ENCODE peak calls at places on chromosomes 11 and 22, in four cellular contexts. A is sigmoid colon, I is progenitor cell of endocrine pancreas, X is GM13976. C is an unnamed sample.

GRCh38 chr22:36486619-36487384 is 5.4 kb upstream of the TXN2 start:
- DNase-seq in A (no peak), I (peak; percentile 32), X (no peak), C (no peak)

GRCh38 chr22:50236731-50237409 is 8.0 kb downstream of the TUBGCP6 start:
- DNase-seq in A (no peak), I (no peak), X (no peak), C (no peak)

GRCh38 chr11:117175781-117176180 is 2.8 kb upstream of the SIDT2 start:
- DNase-seq in A (no peak), I (no peak), X (no peak), C (no peak)

GRCh38 chr11:94964934-94965333 is 8.4 kb downstream of the CWC15 start:
- DNase-seq in A (no peak), I (no peak), X (no peak), C (no peak)

GRCh38 chr11:104781719-104782376 is 116.4 kb downstream of the CASP12 start:
- DNase-seq in A (no peak), I (no peak), X (no peak), C (no peak)

GRCh38 chr11:3609416-3610265 is 32.2 kb downstream of the ART5 start:
- DNase-seq in A (no peak), I (no peak), X (peak; percentile 60), C (peak; percentile 60)

GRCh38 chr11:116901211-116901610 is 63.8 kb upstream of the APOA1 start:
- DNase-seq in A (no peak), I (no peak), X (no peak), C (no peak)

GRCh38 chr22:37206841-37207821 is 5.1 kb downstream of the SSTR3 start:
- DNase-seq in A (peak; percentile 58), I (no peak), X (no peak), C (no peak)

GRCh38 chr11:61968758-61969390 is 1.4 kb upstream of the FTH1 start:
- DNase-seq in A (peak; percentile 62), I (no peak), X (no peak), C (no peak)

GRCh38 chr11:19344661-19345518 is 104.1 kb upstream of the E2F8 start:
- DNase-seq in A (peak; percentile 66), I (peak; percentile 58), X (peak; percentile 61), C (peak; percentile 76)

GRCh38 chr22:49080631-49081030 is 747.0 kb downstream of the BRD1 start:
- DNase-seq in A (peak; percentile 48), I (no peak), X (no peak), C (no peak)

GRCh38 chr22:37502342-37503182 is 16.4 kb upstream of the MFNG start:
- DNase-seq in A (no peak), I (no peak), X (no peak), C (no peak)

GRCh38 chr22:37062366-37062655 is 10.8 kb downstream of the KCTD17 start:
- DNase-seq in A (no peak), I (no peak), X (no peak), C (no peak)

GRCh38 chr11:45098929-45099328 is 47.5 kb upstream of the PRDM11 start:
- DNase-seq in A (no peak), I (no peak), X (no peak), C (no peak)

GRCh38 chr11:45095691-45096010 is 50.8 kb upstream of the PRDM11 start:
- DNase-seq in A (no peak), I (no peak), X (no peak), C (no peak)

GRCh38 chr11:45096636-45097035 is 49.8 kb upstream of the PRDM11 start:
- DNase-seq in A (no peak), I (no peak), X (no peak), C (no peak)

GRCh38 chr11:45100338-45100737 is 46.1 kb upstream of the PRDM11 start:
- DNase-seq in A (no peak), I (no peak), X (no peak), C (no peak)

DNA sequence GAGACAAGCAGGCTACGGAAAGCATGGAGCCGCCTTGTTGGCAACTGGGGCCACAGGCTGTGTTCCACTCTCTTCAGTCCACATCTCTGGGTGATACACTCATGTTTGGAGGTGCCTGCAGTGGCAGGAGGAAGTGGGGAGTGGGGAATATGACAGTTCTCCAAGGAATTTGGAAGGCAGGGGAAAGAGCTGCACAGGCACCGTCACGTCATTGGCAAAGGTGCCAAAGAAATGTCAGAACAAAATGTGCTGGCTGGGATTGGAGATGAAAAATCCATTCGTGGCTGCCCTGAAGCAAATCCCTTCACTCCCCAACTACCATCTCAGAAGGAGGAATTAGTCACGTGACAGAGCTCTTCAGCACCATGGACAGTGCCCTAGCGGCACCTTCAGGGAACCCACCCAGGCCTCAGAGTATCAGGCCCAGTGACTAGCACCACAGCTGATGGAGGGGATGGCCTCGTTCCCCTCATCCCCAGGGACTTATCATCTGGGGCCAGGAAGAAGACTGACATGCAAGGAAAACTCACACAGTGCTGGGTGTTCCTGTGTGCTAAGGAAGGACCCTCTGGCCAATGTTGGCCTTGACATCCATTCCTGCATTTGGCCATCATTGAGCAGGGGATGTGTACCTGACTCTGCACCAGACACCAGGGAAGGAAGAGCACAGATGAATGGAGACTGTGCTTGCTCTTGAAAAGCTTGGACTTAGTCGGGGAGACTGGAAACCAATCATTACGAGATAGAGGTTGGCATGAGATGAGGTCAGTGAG is 48.5 kb upstream of the PRDM11 start:
- DNase-seq in A (no peak), I (peak; percentile 83), X (no peak), C (no peak)
- TF ChIP-seq CTCF in A (peak; percentile 19), I (no peak), X (no peak), C (no peak)

DNA sequence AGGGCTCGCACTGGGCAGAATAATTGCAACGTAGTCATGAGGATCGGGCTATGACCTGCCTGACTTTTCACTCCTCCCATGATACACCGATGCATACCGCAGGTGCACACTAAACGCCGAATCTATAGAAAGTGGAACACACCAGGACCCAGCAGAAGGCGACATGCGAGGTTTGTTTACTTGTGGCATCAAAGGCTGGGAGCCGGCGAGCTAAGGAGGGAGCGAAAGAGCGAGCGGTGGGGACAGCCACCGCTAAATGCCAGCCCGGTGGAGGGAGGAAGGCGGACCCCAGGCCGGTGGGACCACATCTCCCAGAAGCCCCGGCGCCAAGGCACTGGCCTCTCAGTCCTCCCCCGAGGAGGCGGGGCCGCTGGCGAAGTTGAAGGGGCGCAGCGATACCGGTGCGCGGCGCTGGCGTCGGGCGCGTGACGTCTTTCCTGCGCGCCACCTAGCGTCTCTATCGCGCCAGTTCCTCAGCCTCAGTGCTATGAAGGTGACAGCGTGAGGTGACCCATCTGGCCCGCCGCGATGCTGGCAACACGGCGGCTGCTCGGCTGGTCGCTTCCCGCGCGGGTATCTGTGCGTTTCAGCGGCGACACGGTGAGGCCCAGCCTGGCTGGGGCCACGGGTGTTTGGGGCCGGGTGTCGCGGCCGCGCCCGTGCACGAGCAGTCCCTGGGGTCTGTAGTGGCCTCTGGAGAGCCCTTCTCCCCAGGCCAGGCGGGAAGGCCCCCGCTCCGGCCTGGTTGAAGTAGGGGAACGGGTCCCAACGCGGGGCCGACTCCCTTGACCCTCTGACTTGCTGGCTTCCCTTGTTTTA is at the start of gene NDUFV1:
- DNase-seq in A (peak; percentile 98), I (peak; percentile 95), X (peak; percentile 94), C (peak; percentile 91)
- TF ChIP-seq CTCF in A (peak; percentile 77), I (peak; percentile 63), X (peak; percentile 72), C (peak; percentile 71)

DNA sequence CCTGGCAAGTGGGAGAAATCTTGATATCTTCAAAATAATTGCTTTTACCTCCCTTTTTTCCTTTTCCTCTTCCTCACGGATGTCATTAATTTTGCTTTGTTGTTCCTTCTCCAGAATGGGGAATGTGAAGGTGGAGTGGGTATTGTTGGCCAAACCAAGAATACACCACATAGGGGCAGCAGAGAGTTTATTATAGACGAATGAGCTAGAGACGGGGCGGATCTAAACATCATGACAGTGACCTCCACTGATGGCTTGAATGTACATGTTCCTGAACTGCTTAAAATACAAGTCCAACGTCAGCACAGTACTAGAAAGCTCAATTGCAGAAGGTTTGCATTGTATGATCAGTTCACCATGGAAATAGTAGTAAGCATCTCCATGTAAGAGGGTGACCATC is 122.3 kb upstream of the SNX19 start:
- DNase-seq in A (no peak), I (no peak), X (peak; percentile 38), C (peak; percentile 43)
- TF ChIP-seq CTCF in A (no peak), I (no peak), X (peak; percentile 29), C (peak; percentile 49)

DNA sequence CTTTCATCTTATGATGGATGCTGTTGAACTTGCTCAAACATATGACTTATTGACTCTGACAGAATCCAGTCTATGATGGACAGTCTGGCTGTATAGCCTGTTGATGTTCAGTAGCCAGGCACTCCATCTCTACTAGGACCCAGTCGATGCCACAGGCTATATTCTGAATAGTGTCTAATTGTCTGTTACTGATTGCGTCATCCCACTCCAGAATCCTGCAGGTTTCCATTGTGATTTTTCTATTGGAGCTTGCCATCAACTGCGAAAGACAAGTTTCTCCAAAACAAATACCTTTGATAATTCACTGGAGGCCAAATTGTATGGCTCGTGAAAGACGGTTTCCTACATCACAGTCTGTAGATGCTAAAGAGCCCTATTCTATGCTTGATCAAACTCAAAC is 481.7 kb upstream of the CHORDC1 start:
- DNase-seq in A (no peak), I (no peak), X (no peak), C (no peak)
- TF ChIP-seq CTCF in A (no peak), I (no peak), X (no peak), C (no peak)

DNA sequence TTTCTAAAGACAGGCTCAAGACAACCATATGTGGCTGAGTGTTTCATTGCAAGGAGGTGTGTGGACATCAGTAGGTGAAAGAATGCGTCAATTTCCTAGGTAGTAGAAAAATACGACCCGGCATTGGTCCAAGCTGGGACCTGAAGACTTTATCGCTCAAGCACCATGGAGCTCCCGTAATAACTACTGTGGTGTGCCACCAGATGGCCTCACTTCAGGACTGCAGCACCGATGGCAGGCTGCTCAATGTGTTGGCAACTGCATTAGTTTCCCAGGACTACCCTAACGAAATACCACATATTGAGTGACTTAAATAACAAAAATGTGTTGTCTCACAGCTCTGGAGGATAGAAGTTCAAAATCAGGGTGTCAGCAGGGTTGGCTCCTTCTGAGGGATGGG is 72.4 kb upstream of the FAT3 start:
- DNase-seq in A (no peak), I (no peak), X (no peak), C (no peak)
- TF ChIP-seq CTCF in A (no peak), I (no peak), X (no peak), C (no peak)

DNA sequence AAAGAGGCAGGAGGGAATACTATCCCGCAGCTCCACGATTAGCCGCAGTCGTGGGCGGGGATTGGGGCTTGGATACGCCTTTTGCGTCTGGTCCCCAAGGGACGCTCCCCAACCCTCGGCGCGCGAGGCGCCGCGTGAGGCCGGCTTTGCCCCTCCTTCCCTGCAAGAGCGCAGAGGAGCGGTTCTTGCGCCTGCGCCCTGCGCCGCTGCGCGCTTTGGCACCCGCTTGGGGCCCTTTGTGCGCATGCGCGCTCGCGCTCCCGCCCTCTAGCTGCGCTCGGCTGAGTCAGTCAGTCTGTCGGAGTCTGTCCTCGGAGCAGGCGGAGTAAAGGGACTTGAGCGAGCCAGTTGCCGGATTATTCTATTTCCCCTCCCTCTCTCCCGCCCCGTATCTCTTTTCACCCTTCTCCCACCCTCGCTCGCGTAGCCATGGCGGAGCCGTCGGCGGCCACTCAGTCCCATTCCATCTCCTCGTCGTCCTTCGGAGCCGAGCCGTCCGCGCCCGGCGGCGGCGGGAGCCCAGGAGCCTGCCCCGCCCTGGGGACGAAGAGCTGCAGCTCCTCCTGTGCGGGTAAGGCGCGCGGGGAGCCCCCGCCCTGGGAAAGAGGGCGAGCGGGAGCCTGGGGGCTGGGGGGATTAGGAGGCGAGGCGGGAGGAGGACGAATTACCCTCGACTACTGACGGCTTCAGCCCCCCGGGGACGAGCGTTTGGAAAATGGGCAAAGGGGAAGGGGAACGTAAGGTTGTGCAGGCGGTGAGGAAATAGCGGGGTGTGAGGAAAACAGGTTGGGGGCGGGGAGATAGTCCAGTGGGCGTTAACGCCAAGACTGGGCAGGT is at the start of gene RTN3:
- DNase-seq in A (peak; percentile 98), I (peak; percentile 97), X (peak; percentile 98), C (peak; percentile 97)
- TF ChIP-seq CTCF in A (no peak), I (no peak), X (no peak), C (no peak)

GRCh38 chr11:118258410-118258809 is 5.7 kb downstream of the MPZL2 start:
- DNase-seq in A (no peak), I (no peak), X (no peak), C (no peak)
- TF ChIP-seq CTCF in A (no peak), I (peak; percentile 30), X (no peak), C (peak; percentile 4)

C was measured in GM13977.